ENCODE peak calls at places on chromosomes 1 and 21, in five cellular contexts. One of them, this sample, is unnamed.

GRCh38 chr1:154652893-154653292 is 44.9 kb upstream of the ADAR start:
- DNase-seq in uterus: no peak
- DNase-seq in CD8-positive, alpha-beta memory T cell: no peak
- DNase-seq in T-helper 2 cell: no peak
- DNase-seq in AG09319: no peak
- DNase-seq in this sample: no peak

GRCh38 chr1:20359451-20360330 is 69.0 kb downstream of the VWA5B1 start:
- DNase-seq in uterus: no peak
- DNase-seq in CD8-positive, alpha-beta memory T cell: no peak
- DNase-seq in T-helper 2 cell: no peak
- DNase-seq in AG09319: no peak
- DNase-seq in this sample: no peak

GRCh38 chr1:66251521-66251920 is 282.4 kb upstream of the SGIP1 start:
- DNase-seq in uterus: no peak
- DNase-seq in CD8-positive, alpha-beta memory T cell: no peak
- DNase-seq in T-helper 2 cell: no peak
- DNase-seq in AG09319: no peak
- DNase-seq in this sample: no peak

GRCh38 chr21:28257276-28257675 is 735.4 kb downstream of the LTN1 start:
- DNase-seq in uterus: no peak
- DNase-seq in CD8-positive, alpha-beta memory T cell: no peak
- DNase-seq in T-helper 2 cell: no peak
- DNase-seq in AG09319: no peak
- DNase-seq in this sample: no peak

GRCh38 chr1:100624886-100625430 is 87.0 kb downstream of the GPR88 start:
- DNase-seq in uterus: no peak
- DNase-seq in CD8-positive, alpha-beta memory T cell: no peak
- DNase-seq in T-helper 2 cell: no peak
- DNase-seq in AG09319: no peak
- DNase-seq in this sample: no peak

GRCh38 chr1:23475134-23475628 is 8.8 kb downstream of the ASAP3 start:
- DNase-seq in uterus: no peak
- DNase-seq in CD8-positive, alpha-beta memory T cell: no peak
- DNase-seq in T-helper 2 cell: no peak
- DNase-seq in AG09319: peak
- DNase-seq in this sample: peak

GRCh38 chr1:226622012-226622411 is 73.4 kb downstream of the STUM start:
- DNase-seq in uterus: no peak
- DNase-seq in CD8-positive, alpha-beta memory T cell: no peak
- DNase-seq in T-helper 2 cell: no peak
- DNase-seq in AG09319: no peak
- DNase-seq in this sample: no peak

GRCh38 chr1:169460193-169460833 is 25.4 kb downstream of the SLC19A2 start:
- DNase-seq in uterus: no peak
- DNase-seq in CD8-positive, alpha-beta memory T cell: no peak
- DNase-seq in T-helper 2 cell: no peak
- DNase-seq in AG09319: no peak
- DNase-seq in this sample: no peak

GRCh38 chr1:150778409-150778808 is 12.8 kb upstream of the CTSS start:
- DNase-seq in uterus: no peak
- DNase-seq in CD8-positive, alpha-beta memory T cell: no peak
- DNase-seq in T-helper 2 cell: no peak
- DNase-seq in AG09319: no peak
- DNase-seq in this sample: no peak

This sample was measured in BJ.